ENCODE peak calls at places on chromosomes 6 and 20, in six cellular contexts. One of them, this sample, is unnamed.

GRCh38 chr6:72620866-72621242 is 1.0 kb upstream of the KCNQ5 start:
- DNase-seq in AML-193: no peak
- DNase-seq in progenitor cell of endocrine pancreas: no peak
- DNase-seq in activated T-helper 9 cell treated with anti-CD3 and anti-CD28 coated beads, Interleukin-2, amount 50 U/mL, for 16 hours: no peak
- DNase-seq in cardiac fibroblast: no peak
- DNase-seq in activated T-helper 1 cell treated with anti-CD3 and anti-CD28 coated beads, Interleukin-12 subunit alpha, Interleukin-12 subunit beta, Interleukin-2, Interleukin-4 antibody, amounts not matched to agents 30 ng/mL and 10 ng/mL and 1 ng/mL, durations not matched to agents 14 hours and 24 hours and 36 hours: no peak
- DNase-seq in this sample: no peak

GRCh38 chr6:79453558-79454042 is 83.6 kb downstream of the LCA5 start:
- DNase-seq in activated T-helper 1 cell treated with anti-CD3 and anti-CD28 coated beads, Interleukin-12 subunit alpha, Interleukin-12 subunit beta, Interleukin-2, Interleukin-4 antibody, amounts not matched to agents 30 ng/mL and 10 ng/mL and 1 ng/mL, durations not matched to agents 14 hours and 24 hours and 36 hours: no peak
- DNase-seq in progenitor cell of endocrine pancreas: no peak
- DNase-seq in AML-193: peak; percentile 25
- DNase-seq in activated T-helper 9 cell treated with anti-CD3 and anti-CD28 coated beads, Interleukin-2, amount 50 U/mL, for 16 hours: no peak
- DNase-seq in cardiac fibroblast: peak; percentile 66
- DNase-seq in this sample: no peak

GRCh38 chr6:157710604-157711003 is 112.4 kb upstream of the SNX9 start:
- DNase-seq in progenitor cell of endocrine pancreas: no peak
- DNase-seq in activated T-helper 9 cell treated with anti-CD3 and anti-CD28 coated beads, Interleukin-2, amount 50 U/mL, for 16 hours: no peak
- DNase-seq in activated T-helper 1 cell treated with anti-CD3 and anti-CD28 coated beads, Interleukin-12 subunit alpha, Interleukin-12 subunit beta, Interleukin-2, Interleukin-4 antibody, amounts not matched to agents 30 ng/mL and 10 ng/mL and 1 ng/mL, durations not matched to agents 14 hours and 24 hours and 36 hours: no peak
- DNase-seq in cardiac fibroblast: peak; percentile 34
- DNase-seq in AML-193: no peak
- DNase-seq in this sample: no peak

GRCh38 chr6:16600026-16600425 is 161.2 kb downstream of the ATXN1 start:
- DNase-seq in progenitor cell of endocrine pancreas: no peak
- DNase-seq in AML-193: no peak
- DNase-seq in activated T-helper 1 cell treated with anti-CD3 and anti-CD28 coated beads, Interleukin-12 subunit alpha, Interleukin-12 subunit beta, Interleukin-2, Interleukin-4 antibody, amounts not matched to agents 30 ng/mL and 10 ng/mL and 1 ng/mL, durations not matched to agents 14 hours and 24 hours and 36 hours: no peak
- DNase-seq in activated T-helper 9 cell treated with anti-CD3 and anti-CD28 coated beads, Interleukin-2, amount 50 U/mL, for 16 hours: no peak
- DNase-seq in cardiac fibroblast: no peak
- DNase-seq in this sample: no peak

GRCh38 chr6:44256291-44257006 is 879 bp downstream of the SLC35B2 start:
- DNase-seq in activated T-helper 9 cell treated with anti-CD3 and anti-CD28 coated beads, Interleukin-2, amount 50 U/mL, for 16 hours: no peak
- DNase-seq in AML-193: no peak
- DNase-seq in cardiac fibroblast: no peak
- DNase-seq in activated T-helper 1 cell treated with anti-CD3 and anti-CD28 coated beads, Interleukin-12 subunit alpha, Interleukin-12 subunit beta, Interleukin-2, Interleukin-4 antibody, amounts not matched to agents 30 ng/mL and 10 ng/mL and 1 ng/mL, durations not matched to agents 14 hours and 24 hours and 36 hours: no peak
- DNase-seq in progenitor cell of endocrine pancreas: no peak
- DNase-seq in this sample: no peak

GRCh38 chr20:51985013-51985415 is 182.7 kb upstream of the SALL4 start:
- DNase-seq in cardiac fibroblast: peak; percentile 97
- DNase-seq in AML-193: no peak
- DNase-seq in activated T-helper 9 cell treated with anti-CD3 and anti-CD28 coated beads, Interleukin-2, amount 50 U/mL, for 16 hours: no peak
- DNase-seq in activated T-helper 1 cell treated with anti-CD3 and anti-CD28 coated beads, Interleukin-12 subunit alpha, Interleukin-12 subunit beta, Interleukin-2, Interleukin-4 antibody, amounts not matched to agents 30 ng/mL and 10 ng/mL and 1 ng/mL, durations not matched to agents 14 hours and 24 hours and 36 hours: no peak
- DNase-seq in progenitor cell of endocrine pancreas: no peak
- DNase-seq in this sample: peak; percentile 64

GRCh38 chr20:11912013-11912663 is 5.6 kb upstream of the BTBD3 start:
- DNase-seq in activated T-helper 1 cell treated with anti-CD3 and anti-CD28 coated beads, Interleukin-12 subunit alpha, Interleukin-12 subunit beta, Interleukin-2, Interleukin-4 antibody, amounts not matched to agents 30 ng/mL and 10 ng/mL and 1 ng/mL, durations not matched to agents 14 hours and 24 hours and 36 hours: no peak
- DNase-seq in cardiac fibroblast: peak; percentile 37
- DNase-seq in progenitor cell of endocrine pancreas: no peak
- DNase-seq in activated T-helper 9 cell treated with anti-CD3 and anti-CD28 coated beads, Interleukin-2, amount 50 U/mL, for 16 hours: no peak
- DNase-seq in AML-193: peak; percentile 46
- DNase-seq in this sample: no peak

GRCh38 chr6:444653-445275 is 53.2 kb downstream of the IRF4 start:
- DNase-seq in activated T-helper 9 cell treated with anti-CD3 and anti-CD28 coated beads, Interleukin-2, amount 50 U/mL, for 16 hours: no peak
- DNase-seq in activated T-helper 1 cell treated with anti-CD3 and anti-CD28 coated beads, Interleukin-12 subunit alpha, Interleukin-12 subunit beta, Interleukin-2, Interleukin-4 antibody, amounts not matched to agents 30 ng/mL and 10 ng/mL and 1 ng/mL, durations not matched to agents 14 hours and 24 hours and 36 hours: peak; percentile 42
- DNase-seq in AML-193: no peak
- DNase-seq in progenitor cell of endocrine pancreas: no peak
- DNase-seq in cardiac fibroblast: no peak
- DNase-seq in this sample: no peak

This sample was measured in 8988T.